ENCODE peak calls at places on chromosomes 2 and 18, in six cellular contexts. One of them, this sample, is unnamed.

GRCh38 chr2:232581725-232582124 is 31.2 kb downstream of the EIF4E2 start:
- DNase-seq in aorta: no peak
- DNase-seq in naive thymus-derived CD4-positive, alpha-beta T cell: no peak
- DNase-seq in astrocyte: no peak
- DNase-seq in ascending aorta: no peak
- DNase-seq in tibial artery: no peak
- DNase-seq in this sample: no peak

GRCh38 chr2:71101656-71102055 is 28.4 kb downstream of the MCEE start:
- DNase-seq in aorta: no peak
- DNase-seq in naive thymus-derived CD4-positive, alpha-beta T cell: no peak
- DNase-seq in astrocyte: peak
- DNase-seq in ascending aorta: no peak
- DNase-seq in tibial artery: no peak
- DNase-seq in this sample: no peak

GRCh38 chr2:71469403-71470398 is 16.3 kb downstream of the DYSF start:
- DNase-seq in tibial artery: no peak
- DNase-seq in naive thymus-derived CD4-positive, alpha-beta T cell: no peak
- DNase-seq in astrocyte: no peak
- DNase-seq in aorta: no peak
- DNase-seq in ascending aorta: no peak
- DNase-seq in this sample: peak

GRCh38 chr18:55762424-55762823 is 174.4 kb upstream of the TCF4 start:
- DNase-seq in ascending aorta: no peak
- DNase-seq in naive thymus-derived CD4-positive, alpha-beta T cell: no peak
- DNase-seq in astrocyte: no peak
- DNase-seq in aorta: no peak
- DNase-seq in tibial artery: no peak
- DNase-seq in this sample: no peak

GRCh38 chr2:230905448-230906430 is 19.3 kb downstream of the GPR55 start:
- DNase-seq in astrocyte: no peak
- DNase-seq in ascending aorta: no peak
- DNase-seq in tibial artery: no peak
- DNase-seq in aorta: no peak
- DNase-seq in naive thymus-derived CD4-positive, alpha-beta T cell: peak
- DNase-seq in this sample: no peak

GRCh38 chr2:3545788-3546478 is 12.2 kb downstream of the RNASEH1 start:
- DNase-seq in aorta: no peak
- DNase-seq in ascending aorta: no peak
- DNase-seq in tibial artery: no peak
- DNase-seq in naive thymus-derived CD4-positive, alpha-beta T cell: no peak
- DNase-seq in astrocyte: no peak
- DNase-seq in this sample: no peak

GRCh38 chr2:128608911-128609880 is 290.5 kb upstream of the HS6ST1 start:
- DNase-seq in ascending aorta: no peak
- DNase-seq in naive thymus-derived CD4-positive, alpha-beta T cell: no peak
- DNase-seq in astrocyte: no peak
- DNase-seq in tibial artery: no peak
- DNase-seq in aorta: no peak
- DNase-seq in this sample: no peak

GRCh38 chr2:127859712-127860085 is 1.7 kb upstream of the POLR2D start:
- DNase-seq in ascending aorta: no peak
- DNase-seq in naive thymus-derived CD4-positive, alpha-beta T cell: peak
- DNase-seq in aorta: no peak
- DNase-seq in astrocyte: no peak
- DNase-seq in tibial artery: no peak
- DNase-seq in this sample: no peak

GRCh38 chr2:98039085-98039756 is 43.5 kb upstream of the TMEM131 start:
- DNase-seq in astrocyte: no peak
- DNase-seq in ascending aorta: no peak
- DNase-seq in tibial artery: peak
- DNase-seq in naive thymus-derived CD4-positive, alpha-beta T cell: no peak
- DNase-seq in aorta: peak
- DNase-seq in this sample: no peak

GRCh38 chr2:218839430-218839829 is 7.8 kb upstream of the PRKAG3 start:
- DNase-seq in astrocyte: peak
- DNase-seq in naive thymus-derived CD4-positive, alpha-beta T cell: no peak
- DNase-seq in ascending aorta: no peak
- DNase-seq in aorta: peak
- DNase-seq in tibial artery: no peak
- DNase-seq in this sample: no peak

GRCh38 chr2:160574472-160575140 is 81.0 kb upstream of the RBMS1 start:
- DNase-seq in aorta: no peak
- DNase-seq in astrocyte: peak
- DNase-seq in ascending aorta: no peak
- DNase-seq in tibial artery: no peak
- DNase-seq in naive thymus-derived CD4-positive, alpha-beta T cell: no peak
- DNase-seq in this sample: no peak

DNA sequence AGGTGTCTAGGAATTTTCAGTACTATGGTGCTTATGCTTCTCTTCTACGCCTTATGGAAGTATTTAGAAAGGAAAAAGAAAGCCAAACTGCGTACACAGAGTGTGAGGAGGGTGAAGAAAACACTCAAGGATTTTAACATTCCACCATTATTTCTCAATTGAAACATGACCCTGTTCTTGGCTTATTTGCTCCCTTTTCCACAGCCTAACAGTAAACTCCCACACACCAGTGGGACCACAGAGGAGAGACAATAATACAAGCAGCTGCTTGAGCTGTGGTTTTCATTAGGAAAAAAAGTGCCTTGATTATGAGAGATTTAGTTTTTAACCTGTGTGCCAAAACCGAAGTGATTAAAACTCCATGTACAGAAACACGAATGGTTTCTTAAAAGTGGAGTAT is 134.3 kb downstream of the MEP1B start:
- DNase-seq in astrocyte: peak
- DNase-seq in tibial artery: no peak
- DNase-seq in ascending aorta: no peak
- DNase-seq in naive thymus-derived CD4-positive, alpha-beta T cell: no peak
- DNase-seq in aorta: no peak
- DNase-seq in this sample: no peak
- H3K27ac ChIP-seq in astrocyte: no peak
- H3K27ac ChIP-seq in tibial artery: no peak
- H3K27ac ChIP-seq in ascending aorta: no peak
- H3K27ac ChIP-seq in naive thymus-derived CD4-positive, alpha-beta T cell: no peak
- H3K27ac ChIP-seq in aorta: no peak
- H3K27ac ChIP-seq in this sample: no peak

GRCh38 chr18:76450912-76451421 is 44.1 kb downstream of the ZNF516 start:
- DNase-seq in astrocyte: peak
- DNase-seq in naive thymus-derived CD4-positive, alpha-beta T cell: no peak
- DNase-seq in aorta: peak
- DNase-seq in tibial artery: peak
- DNase-seq in ascending aorta: no peak
- DNase-seq in this sample: peak

GRCh38 chr18:76453057-76453561 is 41.9 kb downstream of the ZNF516 start:
- DNase-seq in ascending aorta: no peak
- DNase-seq in tibial artery: no peak
- DNase-seq in naive thymus-derived CD4-positive, alpha-beta T cell: no peak
- DNase-seq in astrocyte: no peak
- DNase-seq in aorta: no peak
- DNase-seq in this sample: no peak

GRCh38 chr18:76452357-76452756 is 42.7 kb downstream of the ZNF516 start:
- DNase-seq in astrocyte: peak
- DNase-seq in tibial artery: no peak
- DNase-seq in ascending aorta: no peak
- DNase-seq in aorta: no peak
- DNase-seq in naive thymus-derived CD4-positive, alpha-beta T cell: no peak
- DNase-seq in this sample: no peak

GRCh38 chr18:76450452-76450851 is 44.6 kb downstream of the ZNF516 start:
- DNase-seq in astrocyte: peak
- DNase-seq in tibial artery: no peak
- DNase-seq in aorta: peak
- DNase-seq in naive thymus-derived CD4-positive, alpha-beta T cell: no peak
- DNase-seq in ascending aorta: no peak
- DNase-seq in this sample: no peak

DNA sequence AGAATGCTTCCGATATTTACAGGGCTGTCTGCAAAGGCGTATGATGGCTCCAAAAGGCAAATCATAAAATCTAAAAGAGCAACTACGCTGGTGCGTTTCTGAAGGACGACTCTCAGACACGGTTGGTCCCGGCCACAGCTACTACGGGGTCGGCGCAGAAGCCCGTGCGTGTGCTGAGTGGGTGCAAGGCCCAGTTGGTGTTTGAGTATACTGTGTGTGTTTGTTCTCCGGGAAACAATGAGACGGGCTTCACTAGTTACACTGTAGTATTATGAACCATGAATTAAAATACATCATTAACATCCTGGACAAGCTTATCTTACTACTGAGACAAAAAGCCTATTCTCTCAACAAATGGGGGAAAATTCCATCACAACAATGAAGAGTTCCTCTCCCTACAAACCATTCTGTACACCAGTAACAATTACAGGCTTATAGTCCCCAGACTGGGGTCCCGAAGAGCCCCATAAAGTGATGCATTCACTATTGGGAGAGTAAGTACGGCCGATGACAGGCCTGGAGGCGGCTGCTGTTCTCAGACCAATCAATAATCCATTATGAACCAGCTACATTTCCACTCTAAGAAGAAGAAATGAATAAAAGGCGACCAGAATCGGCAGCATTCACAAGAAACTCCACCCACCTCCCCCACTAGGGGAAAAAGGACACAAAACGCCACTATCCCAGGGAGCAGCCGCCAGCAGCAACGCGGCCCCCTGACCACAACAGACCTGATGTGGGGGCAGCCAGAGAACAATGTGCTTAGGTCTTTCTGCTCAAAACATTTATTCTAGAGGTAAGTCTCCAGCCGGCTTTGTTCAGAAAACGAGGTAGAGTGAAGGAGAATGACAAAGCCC is 43.3 kb downstream of the ZNF516 start:
- DNase-seq in aorta: peak
- DNase-seq in astrocyte: no peak
- DNase-seq in ascending aorta: no peak
- DNase-seq in naive thymus-derived CD4-positive, alpha-beta T cell: no peak
- DNase-seq in tibial artery: no peak
- DNase-seq in this sample: no peak
- H3K27ac ChIP-seq in aorta: peak
- H3K27ac ChIP-seq in astrocyte: peak
- H3K27ac ChIP-seq in ascending aorta: peak
- H3K27ac ChIP-seq in naive thymus-derived CD4-positive, alpha-beta T cell: peak
- H3K27ac ChIP-seq in tibial artery: peak
- H3K27ac ChIP-seq in this sample: peak

GRCh38 chr2:178502751-178503150 is 22.5 kb downstream of the PLEKHA3 start:
- DNase-seq in tibial artery: no peak
- DNase-seq in ascending aorta: no peak
- DNase-seq in astrocyte: no peak
- DNase-seq in aorta: no peak
- DNase-seq in naive thymus-derived CD4-positive, alpha-beta T cell: no peak
- DNase-seq in this sample: no peak
- H3K27ac ChIP-seq in tibial artery: no peak
- H3K27ac ChIP-seq in ascending aorta: no peak
- H3K27ac ChIP-seq in astrocyte: no peak
- H3K27ac ChIP-seq in aorta: no peak
- H3K27ac ChIP-seq in naive thymus-derived CD4-positive, alpha-beta T cell: no peak
- H3K27ac ChIP-seq in this sample: no peak

GRCh38 chr18:58252166-58252565 is 208.1 kb downstream of the NEDD4L start:
- DNase-seq in tibial artery: no peak
- DNase-seq in ascending aorta: no peak
- DNase-seq in astrocyte: no peak
- DNase-seq in aorta: no peak
- DNase-seq in naive thymus-derived CD4-positive, alpha-beta T cell: no peak
- DNase-seq in this sample: no peak
- H3K27ac ChIP-seq in tibial artery: no peak
- H3K27ac ChIP-seq in ascending aorta: no peak
- H3K27ac ChIP-seq in astrocyte: no peak
- H3K27ac ChIP-seq in aorta: no peak
- H3K27ac ChIP-seq in naive thymus-derived CD4-positive, alpha-beta T cell: no peak
- H3K27ac ChIP-seq in this sample: no peak

GRCh38 chr2:46943881-46944798 is 28.5 kb upstream of the MCFD2 start:
- DNase-seq in naive thymus-derived CD4-positive, alpha-beta T cell: peak
- DNase-seq in astrocyte: no peak
- DNase-seq in tibial artery: no peak
- DNase-seq in aorta: no peak
- DNase-seq in ascending aorta: no peak
- DNase-seq in this sample: no peak
- H3K27ac ChIP-seq in naive thymus-derived CD4-positive, alpha-beta T cell: peak
- H3K27ac ChIP-seq in astrocyte: no peak
- H3K27ac ChIP-seq in tibial artery: peak
- H3K27ac ChIP-seq in aorta: peak
- H3K27ac ChIP-seq in ascending aorta: peak
- H3K27ac ChIP-seq in this sample: no peak

GRCh38 chr18:10457798-10458197 is 3.4 kb downstream of the APCDD1 start:
- DNase-seq in ascending aorta: no peak
- DNase-seq in tibial artery: no peak
- DNase-seq in astrocyte: peak
- DNase-seq in naive thymus-derived CD4-positive, alpha-beta T cell: no peak
- DNase-seq in aorta: no peak
- DNase-seq in this sample: no peak
- H3K27ac ChIP-seq in ascending aorta: no peak
- H3K27ac ChIP-seq in tibial artery: no peak
- H3K27ac ChIP-seq in astrocyte: no peak
- H3K27ac ChIP-seq in naive thymus-derived CD4-positive, alpha-beta T cell: no peak
- H3K27ac ChIP-seq in aorta: no peak
- H3K27ac ChIP-seq in this sample: no peak

GRCh38 chr18:36034299-36034895 is 33.0 kb downstream of the RPRD1A start:
- DNase-seq in aorta: no peak
- DNase-seq in tibial artery: no peak
- DNase-seq in naive thymus-derived CD4-positive, alpha-beta T cell: no peak
- DNase-seq in astrocyte: no peak
- DNase-seq in ascending aorta: no peak
- DNase-seq in this sample: no peak
- H3K27ac ChIP-seq in aorta: no peak
- H3K27ac ChIP-seq in tibial artery: no peak
- H3K27ac ChIP-seq in naive thymus-derived CD4-positive, alpha-beta T cell: no peak
- H3K27ac ChIP-seq in astrocyte: no peak
- H3K27ac ChIP-seq in ascending aorta: no peak
- H3K27ac ChIP-seq in this sample: no peak

GRCh38 chr2:240898731-240899467 is 2.9 kb upstream of the MAB21L4 start:
- DNase-seq in ascending aorta: no peak
- DNase-seq in aorta: no peak
- DNase-seq in astrocyte: no peak
- DNase-seq in naive thymus-derived CD4-positive, alpha-beta T cell: no peak
- DNase-seq in tibial artery: no peak
- DNase-seq in this sample: peak

GRCh38 chr2:240896394-240896793 is 438 bp upstream of the MAB21L4 start:
- DNase-seq in naive thymus-derived CD4-positive, alpha-beta T cell: no peak
- DNase-seq in tibial artery: no peak
- DNase-seq in ascending aorta: no peak
- DNase-seq in aorta: no peak
- DNase-seq in astrocyte: no peak
- DNase-seq in this sample: no peak

GRCh38 chr2:240896871-240897692 is 1.1 kb upstream of the MAB21L4 start:
- DNase-seq in aorta: no peak
- DNase-seq in naive thymus-derived CD4-positive, alpha-beta T cell: no peak
- DNase-seq in tibial artery: no peak
- DNase-seq in ascending aorta: no peak
- DNase-seq in astrocyte: no peak
- DNase-seq in this sample: no peak

GRCh38 chr2:240899468-240899865 is 3.5 kb upstream of the MAB21L4 start:
- DNase-seq in naive thymus-derived CD4-positive, alpha-beta T cell: no peak
- DNase-seq in tibial artery: no peak
- DNase-seq in aorta: no peak
- DNase-seq in astrocyte: no peak
- DNase-seq in ascending aorta: no peak
- DNase-seq in this sample: peak

GRCh38 chr2:240898108-240898730 is 2.3 kb upstream of the MAB21L4 start:
- DNase-seq in astrocyte: no peak
- DNase-seq in naive thymus-derived CD4-positive, alpha-beta T cell: no peak
- DNase-seq in tibial artery: no peak
- DNase-seq in ascending aorta: no peak
- DNase-seq in aorta: no peak
- DNase-seq in this sample: no peak
- H3K27ac ChIP-seq in astrocyte: no peak
- H3K27ac ChIP-seq in naive thymus-derived CD4-positive, alpha-beta T cell: no peak
- H3K27ac ChIP-seq in tibial artery: no peak
- H3K27ac ChIP-seq in ascending aorta: no peak
- H3K27ac ChIP-seq in aorta: no peak
- H3K27ac ChIP-seq in this sample: no peak